ENCODE peak calls at places on chromosomes 11 and 22, in seven cellular contexts. W is heart right ventricle, X is GM23338, A is body of pancreas, S is AG09319, M is AG08396, G is ovary. H is an unnamed sample.

GRCh38 chr22:33210129-33210784 is 152.1 kb upstream of the SYN3 start:
- DNase-seq in M (peak; percentile 50), X (peak; percentile 87), S (no peak), A (peak; percentile 14), W (peak; percentile 8), G (no peak), H (peak; percentile 14)

GRCh38 chr11:90178751-90179150 is 44.1 kb downstream of the CHORDC1 start:
- DNase-seq in X (no peak), M (no peak), W (no peak), G (no peak), A (no peak), S (no peak), H (no peak)

GRCh38 chr22:41917906-41918791 is 3.3 kb upstream of the SHISA8 start:
- DNase-seq in S (no peak), A (peak; percentile 51), M (peak; percentile 67), G (no peak), W (peak; percentile 53), X (no peak), H (no peak)

GRCh38 chr11:69930081-69931059 is 111.2 kb upstream of the FGF3 start:
- DNase-seq in G (no peak), M (no peak), W (no peak), A (no peak), X (no peak), S (no peak), H (no peak)

GRCh38 chr11:33635161-33635560 is 65.5 kb downstream of the C11orf91 start:
- DNase-seq in G (no peak), X (no peak), S (no peak), M (peak; percentile 33), A (peak; percentile 22), W (peak; percentile 29), H (no peak)

GRCh38 chr11:87879118-87879517 is 296.1 kb downstream of the RAB38 start:
- DNase-seq in W (no peak), M (no peak), G (no peak), X (no peak), S (peak; percentile 3), A (no peak), H (no peak)

GRCh38 chr11:120228794-120229384 is 11.1 kb upstream of the POU2F3 start:
- DNase-seq in X (peak; percentile 57), M (no peak), S (no peak), W (no peak), G (no peak), A (no peak), H (no peak)

GRCh38 chr11:119684361-119685072 is 44.5 kb downstream of the NECTIN1 start:
- DNase-seq in W (no peak), M (peak; percentile 78), G (no peak), S (no peak), X (no peak), A (peak; percentile 47), H (peak; percentile 39)

GRCh38 chr11:121533556-121534050 is 80.8 kb upstream of the SORL1-AS1 start:
- DNase-seq in S (no peak), G (no peak), M (no peak), A (no peak), X (no peak), W (no peak), H (no peak)

GRCh38 chr11:76748931-76749330 is 34.2 kb upstream of the TSKU start:
- DNase-seq in S (no peak), W (no peak), M (no peak), G (no peak), A (no peak), X (no peak), H (no peak)

GRCh38 chr22:48784701-48785503 is 1042.8 kb downstream of the BRD1 start:
- DNase-seq in X (no peak), G (no peak), S (no peak), M (no peak), A (no peak), W (no peak), H (no peak)

GRCh38 chr11:130775306-130776043 is 140.8 kb downstream of the SNX19 start:
- DNase-seq in X (no peak), A (no peak), G (no peak), S (no peak), W (no peak), M (peak; percentile 25), H (no peak)

GRCh38 chr22:38415561-38416321 is 39.3 kb downstream of the KCNJ4 start:
- DNase-seq in X (peak; percentile 69), S (no peak), W (peak; percentile 66), G (peak; percentile 12), M (no peak), A (no peak), H (no peak)

GRCh38 chr11:115498354-115498753 is 5.9 kb downstream of the CADM1 start:
- DNase-seq in G (no peak), X (no peak), W (no peak), M (no peak), A (no peak), S (no peak), H (no peak)

GRCh38 chr11:71467164-71467563 is 14.2 kb downstream of the NADSYN1 start:
- DNase-seq in S (no peak), M (no peak), A (no peak), X (no peak), W (no peak), G (no peak), H (no peak)

GRCh38 chr11:117316197-117316961 is at the start of gene BACE1:
- DNase-seq in W (peak; percentile 90), A (peak; percentile 90), S (peak; percentile 56), X (peak; percentile 97), M (peak; percentile 90), G (peak; percentile 85), H (peak; percentile 79)

GRCh38 chr11:69234171-69234570 is 59.8 kb upstream of the MYEOV start:
- DNase-seq in M (no peak), W (no peak), G (no peak), A (no peak), S (no peak), X (no peak), H (no peak)

GRCh38 chr22:46652930-46653331 is 32.7 kb downstream of the GRAMD4 start:
- DNase-seq in W (peak; percentile 43), A (peak; percentile 38), S (no peak), M (no peak), X (no peak), G (no peak), H (no peak)

GRCh38 chr11:2806351-2807058 is 79.1 kb downstream of the CDKN1C start:
- DNase-seq in W (no peak), G (peak; percentile 46), X (no peak), M (no peak), A (peak; percentile 2), S (no peak), H (no peak)

GRCh38 chr11:122727101-122727929 is 71.8 kb downstream of the UBASH3B start:
- DNase-seq in S (no peak), A (no peak), W (no peak), M (no peak), G (no peak), X (no peak), H (no peak)

GRCh38 chr22:11598492-11599440 is 3929.2 kb upstream of the OR11H1 start:
- DNase-seq in A (no peak), X (no peak), G (no peak), W (no peak), M (no peak), S (no peak), H (no peak)

GRCh38 chr11:59284773-59285129 is 72.0 kb upstream of the MPEG1 start:
- DNase-seq in A (no peak), M (no peak), G (no peak), S (no peak), W (no peak), X (no peak), H (no peak)

GRCh38 chr22:49513358-49513851 is 314.3 kb downstream of the BRD1 start:
- DNase-seq in G (no peak), M (no peak), W (no peak), S (no peak), X (no peak), A (no peak), H (no peak)

GRCh38 chr22:40567626-40568328 is 68.7 kb downstream of the MRTFA start:
- DNase-seq in A (no peak), S (no peak), M (no peak), G (no peak), X (no peak), W (no peak), H (no peak)

H was measured in amniotic stem cell.